ENCODE peak calls at places on chromosomes 3 and 15, in seven cellular contexts. V, Y, U, H, B, L and Z are unnamed samples.

GRCh38 chr15:98850991-98851776 is 156.4 kb downstream of the PGPEP1L start:
- DNase-seq in V (peak), Y (peak), U (peak), H (peak), B (peak), L (peak), Z (peak)

GRCh38 chr3:39499651-39500273 is 32.3 kb downstream of the MOBP start:
- DNase-seq in V (no peak), Y (no peak), U (peak), H (no peak), B (no peak), L (no peak), Z (no peak)

GRCh38 chr15:44010114-44010513 is 183.3 kb downstream of the WDR76 start:
- DNase-seq in V (no peak), Y (no peak), U (peak), H (no peak), B (peak), L (no peak), Z (no peak)

GRCh38 chr15:95086543-95087252 is 855.3 kb downstream of the MCTP2 start:
- DNase-seq in V (no peak), Y (no peak), U (peak), H (no peak), B (peak), L (no peak), Z (no peak)

GRCh38 chr3:98608029-98608428 is 14.6 kb upstream of the CPOX start:
- DNase-seq in V (no peak), Y (no peak), U (no peak), H (no peak), B (no peak), L (no peak), Z (no peak)

GRCh38 chr3:95172549-95172948 is 1109.7 kb downstream of the NSUN3 start:
- DNase-seq in V (peak), Y (no peak), U (no peak), H (no peak), B (no peak), L (no peak), Z (no peak)

GRCh38 chr3:23217872-23218554 is 14.9 kb downstream of the UBE2E2 start:
- DNase-seq in V (no peak), Y (no peak), U (no peak), H (no peak), B (peak), L (no peak), Z (no peak)

GRCh38 chr15:70866982-70867644 is 13.2 kb upstream of the LARP6 start:
- DNase-seq in V (no peak), Y (no peak), U (no peak), H (no peak), B (no peak), L (no peak), Z (no peak)

GRCh38 chr3:50806806-50807205 is 132.1 kb downstream of the DOCK3 start:
- DNase-seq in V (no peak), Y (no peak), U (peak), H (no peak), B (no peak), L (no peak), Z (no peak)

GRCh38 chr3:57062119-57062631 is 1.7 kb downstream of the SPATA12 start:
- DNase-seq in V (peak), Y (peak), U (no peak), H (no peak), B (no peak), L (no peak), Z (no peak)

GRCh38 chr3:156750874-156751245 is 75.3 kb upstream of the LEKR1 start:
- DNase-seq in V (peak), Y (no peak), U (peak), H (no peak), B (peak), L (no peak), Z (no peak)

GRCh38 chr15:29631076-29632070 is 190.9 kb downstream of the TJP1 start:
- DNase-seq in V (no peak), Y (no peak), U (no peak), H (no peak), B (no peak), L (no peak), Z (no peak)

GRCh38 chr3:148657470-148657869 is 40.2 kb upstream of the AGTR1 start:
- DNase-seq in V (no peak), Y (no peak), U (no peak), H (no peak), B (no peak), L (no peak), Z (no peak)

GRCh38 chr15:62672268-62672667 is 370.3 kb upstream of the TPM1 start:
- DNase-seq in V (no peak), Y (no peak), U (no peak), H (no peak), B (peak), L (peak), Z (no peak)

GRCh38 chr15:88513195-88513594 is 33.3 kb downstream of the DET1 start:
- DNase-seq in V (no peak), Y (no peak), U (peak), H (no peak), B (peak), L (no peak), Z (no peak)

GRCh38 chr15:22845289-22845900 is 6.9 kb downstream of the NIPA2 start:
- DNase-seq in V (peak), Y (no peak), U (no peak), H (no peak), B (peak), L (no peak), Z (no peak)

GRCh38 chr15:66658855-66659254 is 43.2 kb upstream of the SMAD6 start:
- DNase-seq in V (no peak), Y (no peak), U (no peak), H (no peak), B (no peak), L (no peak), Z (no peak)

GRCh38 chr3:113035387-113035982 is 44.7 kb downstream of the GTPBP8 start:
- DNase-seq in V (peak), Y (no peak), U (peak), H (no peak), B (peak), L (peak), Z (peak)

GRCh38 chr3:136819784-136820640 is 1.1 kb downstream of the SLC35G2 start:
- DNase-seq in V (peak), Y (peak), U (peak), H (peak), B (peak), L (peak), Z (peak)

GRCh38 chr3:111917300-111917699 is 58.2 kb downstream of the PHLDB2 start:
- DNase-seq in V (peak), Y (no peak), U (peak), H (no peak), B (no peak), L (no peak), Z (no peak)

GRCh38 chr3:73026702-73027101 is 30.1 kb downstream of the PPP4R2 start:
- DNase-seq in V (no peak), Y (no peak), U (no peak), H (no peak), B (no peak), L (no peak), Z (no peak)

GRCh38 chr3:195200010-195200822 is 70.7 kb downstream of the XXYLT1 start:
- DNase-seq in V (no peak), Y (no peak), U (no peak), H (no peak), B (no peak), L (no peak), Z (no peak)

GRCh38 chr3:38006445-38006995 is 15.9 kb downstream of the VILL start:
- DNase-seq in V (no peak), Y (peak), U (no peak), H (no peak), B (no peak), L (no peak), Z (no peak)

GRCh38 chr15:76976572-76977270 is 18.2 kb upstream of the PSTPIP1 start:
- DNase-seq in V (no peak), Y (no peak), U (peak), H (no peak), B (no peak), L (no peak), Z (no peak)

GRCh38 chr15:43550527-43551363 is 33.3 kb downstream of the MAP1A start:
- DNase-seq in V (no peak), Y (no peak), U (no peak), H (no peak), B (peak), L (peak), Z (no peak)

GRCh38 chr15:79644091-79644490 is 212.0 kb downstream of the MINAR1 start:
- DNase-seq in V (no peak), Y (no peak), U (peak), H (no peak), B (peak), L (no peak), Z (no peak)

GRCh38 chr15:45199136-45199810 is 11.5 kb upstream of the SHF start:
- DNase-seq in V (peak), Y (no peak), U (peak), H (no peak), B (no peak), L (peak), Z (peak)

GRCh38 chr3:161386991-161387390 is 15.7 kb upstream of the SPTSSB start:
- DNase-seq in V (no peak), Y (no peak), U (no peak), H (no peak), B (no peak), L (no peak), Z (no peak)

GRCh38 chr15:96849501-96849900 is 519.0 kb downstream of the NR2F2 start:
- DNase-seq in V (no peak), Y (no peak), U (no peak), H (no peak), B (peak), L (no peak), Z (no peak)

GRCh38 chr3:171441381-171441780 is 18.8 kb downstream of the TNIK start:
- DNase-seq in V (no peak), Y (no peak), U (peak), H (no peak), B (no peak), L (no peak), Z (no peak)

GRCh38 chr3:150184426-150185071 is 213.9 kb upstream of the PFN2 start:
- DNase-seq in V (no peak), Y (no peak), U (peak), H (no peak), B (no peak), L (no peak), Z (no peak)

GRCh38 chr15:55279746-55280351 is 9.8 kb downstream of the RAB27A start:
- DNase-seq in V (no peak), Y (no peak), U (peak), H (no peak), B (peak), L (no peak), Z (no peak)

GRCh38 chr15:52764731-52765130 is 25.4 kb downstream of the ONECUT1 start:
- DNase-seq in V (no peak), Y (no peak), U (no peak), H (no peak), B (no peak), L (no peak), Z (no peak)

GRCh38 chr15:52760562-52760961 is 29.6 kb downstream of the ONECUT1 start:
- DNase-seq in V (no peak), Y (no peak), U (peak), H (no peak), B (no peak), L (no peak), Z (no peak)

GRCh38 chr15:52762621-52763020 is 27.5 kb downstream of the ONECUT1 start:
- DNase-seq in V (no peak), Y (no peak), U (no peak), H (no peak), B (no peak), L (no peak), Z (no peak)

GRCh38 chr15:52759969-52760368 is 30.2 kb downstream of the ONECUT1 start:
- DNase-seq in V (no peak), Y (no peak), U (no peak), H (no peak), B (no peak), L (no peak), Z (no peak)

GRCh38 chr15:52765779-52766178 is 24.4 kb downstream of the ONECUT1 start:
- DNase-seq in V (peak), Y (no peak), U (no peak), H (no peak), B (no peak), L (no peak), Z (no peak)
- TF ChIP-seq CTCF in V (peak), Y (no peak), U (peak), H (no peak), B (peak), L (no peak), Z (no peak)

GRCh38 chr3:134376786-134377431 is 2.7 kb upstream of the AMOTL2 start:
- DNase-seq in V (no peak), Y (no peak), U (peak), H (peak), B (no peak), L (peak), Z (no peak)

GRCh38 chr3:134378818-134379217 is 4.6 kb upstream of the AMOTL2 start:
- DNase-seq in V (no peak), Y (no peak), U (peak), H (peak), B (no peak), L (no peak), Z (no peak)

GRCh38 chr3:134380249-134380648 is 6.0 kb upstream of the AMOTL2 start:
- DNase-seq in V (no peak), Y (no peak), U (no peak), H (no peak), B (no peak), L (no peak), Z (no peak)

GRCh38 chr3:134377896-134378295 is 3.6 kb upstream of the AMOTL2 start:
- DNase-seq in V (peak), Y (no peak), U (no peak), H (peak), B (no peak), L (no peak), Z (no peak)

GRCh38 chr3:134378384-134378783 is 4.1 kb upstream of the AMOTL2 start:
- DNase-seq in V (peak), Y (peak), U (peak), H (peak), B (peak), L (no peak), Z (no peak)
- TF ChIP-seq CTCF in V (peak), Y (peak), U (peak), H (no peak), B (peak), L (peak), Z (no peak)

DNA sequence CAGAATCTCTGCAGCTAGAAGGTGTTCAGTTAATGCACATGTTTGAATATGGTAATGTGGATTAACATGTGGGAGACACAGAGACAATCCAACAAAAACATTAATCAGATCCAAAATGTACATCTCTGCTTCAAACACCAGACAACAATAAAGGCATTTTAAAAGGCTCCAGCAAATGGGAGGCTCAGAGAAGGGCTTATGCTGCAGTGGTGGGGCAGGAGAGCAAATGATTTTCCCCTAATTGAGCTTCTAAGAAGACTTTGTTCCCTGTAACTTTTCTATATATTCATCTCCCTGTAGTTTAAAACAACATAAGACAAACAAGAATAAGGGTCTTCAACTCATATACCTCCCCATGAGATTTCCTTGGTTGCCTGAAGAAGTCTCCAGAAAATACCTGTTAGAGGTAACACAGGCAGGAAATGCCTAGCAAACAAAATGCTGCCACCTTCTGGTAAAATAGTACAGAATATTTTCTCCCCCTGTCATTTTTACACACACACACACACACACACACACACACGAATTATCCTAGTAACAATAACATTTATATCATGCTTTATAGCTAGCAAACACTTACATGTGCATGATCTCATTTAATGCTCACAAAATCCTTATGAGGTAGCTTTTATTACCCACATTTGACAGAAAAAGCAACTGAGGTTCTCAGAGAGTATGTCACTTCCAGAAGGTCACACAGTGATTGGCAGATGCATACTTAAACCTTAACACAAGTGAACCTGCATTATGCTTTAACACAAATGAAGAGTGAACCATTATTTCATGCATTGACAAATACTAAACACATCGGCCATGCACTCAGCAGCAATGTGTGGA is 123.4 kb upstream of the MB21D2 start:
- DNase-seq in V (peak), Y (no peak), U (peak), H (no peak), B (peak), L (no peak), Z (no peak)
- TF ChIP-seq CTCF in V (peak), Y (peak), U (peak), H (no peak), B (peak), L (peak), Z (peak)

GRCh38 chr15:74133703-74134386 is 3.5 kb downstream of the ISLR2 start:
- DNase-seq in V (peak), Y (no peak), U (no peak), H (no peak), B (no peak), L (no peak), Z (no peak)

GRCh38 chr15:74133071-74133702 is 2.8 kb downstream of the ISLR2 start:
- DNase-seq in V (peak), Y (no peak), U (peak), H (no peak), B (no peak), L (no peak), Z (no peak)

GRCh38 chr15:74132681-74133070 is 2.3 kb downstream of the ISLR2 start:
- DNase-seq in V (peak), Y (no peak), U (peak), H (no peak), B (no peak), L (no peak), Z (no peak)

GRCh38 chr15:74135041-74135565 is 4.7 kb downstream of the ISLR2 start:
- DNase-seq in V (no peak), Y (no peak), U (no peak), H (no peak), B (no peak), L (no peak), Z (no peak)

GRCh38 chr15:74134387-74135027 is 4.1 kb downstream of the ISLR2 start:
- DNase-seq in V (peak), Y (peak), U (peak), H (no peak), B (no peak), L (peak), Z (no peak)
- TF ChIP-seq CTCF in V (peak), Y (peak), U (peak), H (no peak), B (peak), L (peak), Z (no peak)